ENCODE peak calls at places on chromosomes 2 and 18, in seven cellular contexts. One of them, this sample, is unnamed.

GRCh38 chr2:136713739-136714138 is 51.6 kb upstream of the THSD7B start:
- DNase-seq in neural crest cell: no peak
- DNase-seq in anterior cingulate cortex: no peak
- DNase-seq in heart left ventricle: no peak
- DNase-seq in C1 segment of cervical spinal cord: no peak
- DNase-seq in AG20443: no peak
- DNase-seq in stimulated activated CD8-positive, alpha-beta memory T cell treated with anti-CD3 and anti-CD28 coated beads, Interleukin-7, amount 100 ng/mL, for 4 hours: no peak
- DNase-seq in this sample: no peak

GRCh38 chr2:226515344-226516055 is 284.1 kb downstream of the IRS1 start:
- DNase-seq in neural crest cell: no peak
- DNase-seq in anterior cingulate cortex: no peak
- DNase-seq in heart left ventricle: no peak
- DNase-seq in C1 segment of cervical spinal cord: no peak
- DNase-seq in AG20443: peak
- DNase-seq in stimulated activated CD8-positive, alpha-beta memory T cell treated with anti-CD3 and anti-CD28 coated beads, Interleukin-7, amount 100 ng/mL, for 4 hours: no peak
- DNase-seq in this sample: no peak

GRCh38 chr2:231684314-231685223 is 23.8 kb upstream of the PTMA start:
- DNase-seq in neural crest cell: no peak
- DNase-seq in anterior cingulate cortex: peak
- DNase-seq in heart left ventricle: peak
- DNase-seq in C1 segment of cervical spinal cord: peak
- DNase-seq in AG20443: no peak
- DNase-seq in stimulated activated CD8-positive, alpha-beta memory T cell treated with anti-CD3 and anti-CD28 coated beads, Interleukin-7, amount 100 ng/mL, for 4 hours: no peak
- DNase-seq in this sample: no peak

GRCh38 chr2:129318581-129319421 is 660.7 kb upstream of the RAB6C start:
- DNase-seq in neural crest cell: no peak
- DNase-seq in anterior cingulate cortex: no peak
- DNase-seq in heart left ventricle: no peak
- DNase-seq in C1 segment of cervical spinal cord: no peak
- DNase-seq in AG20443: no peak
- DNase-seq in stimulated activated CD8-positive, alpha-beta memory T cell treated with anti-CD3 and anti-CD28 coated beads, Interleukin-7, amount 100 ng/mL, for 4 hours: no peak
- DNase-seq in this sample: no peak

GRCh38 chr2:207163053-207163814 is 2.5 kb downstream of the KLF7 start:
- DNase-seq in neural crest cell: no peak
- DNase-seq in anterior cingulate cortex: no peak
- DNase-seq in heart left ventricle: peak
- DNase-seq in C1 segment of cervical spinal cord: no peak
- DNase-seq in AG20443: peak
- DNase-seq in stimulated activated CD8-positive, alpha-beta memory T cell treated with anti-CD3 and anti-CD28 coated beads, Interleukin-7, amount 100 ng/mL, for 4 hours: no peak
- DNase-seq in this sample: no peak

GRCh38 chr2:205802069-205802468 is 119.8 kb downstream of the NRP2 start:
- DNase-seq in neural crest cell: no peak
- DNase-seq in anterior cingulate cortex: no peak
- DNase-seq in heart left ventricle: no peak
- DNase-seq in C1 segment of cervical spinal cord: no peak
- DNase-seq in AG20443: no peak
- DNase-seq in stimulated activated CD8-positive, alpha-beta memory T cell treated with anti-CD3 and anti-CD28 coated beads, Interleukin-7, amount 100 ng/mL, for 4 hours: no peak
- DNase-seq in this sample: no peak

GRCh38 chr2:11140492-11140891 is 14.8 kb upstream of the SLC66A3 start:
- DNase-seq in neural crest cell: no peak
- DNase-seq in anterior cingulate cortex: no peak
- DNase-seq in heart left ventricle: no peak
- DNase-seq in C1 segment of cervical spinal cord: no peak
- DNase-seq in AG20443: no peak
- DNase-seq in stimulated activated CD8-positive, alpha-beta memory T cell treated with anti-CD3 and anti-CD28 coated beads, Interleukin-7, amount 100 ng/mL, for 4 hours: no peak
- DNase-seq in this sample: no peak

GRCh38 chr2:99735753-99736152 is 245.9 kb upstream of the REV1 start:
- DNase-seq in neural crest cell: no peak
- DNase-seq in anterior cingulate cortex: no peak
- DNase-seq in heart left ventricle: no peak
- DNase-seq in C1 segment of cervical spinal cord: no peak
- DNase-seq in AG20443: no peak
- DNase-seq in stimulated activated CD8-positive, alpha-beta memory T cell treated with anti-CD3 and anti-CD28 coated beads, Interleukin-7, amount 100 ng/mL, for 4 hours: no peak
- DNase-seq in this sample: no peak

GRCh38 chr2:26244479-26245230 is at the start of the genes HADHA and HADHB:
- DNase-seq in neural crest cell: peak
- DNase-seq in anterior cingulate cortex: peak
- DNase-seq in heart left ventricle: peak
- DNase-seq in C1 segment of cervical spinal cord: peak
- DNase-seq in AG20443: peak
- DNase-seq in stimulated activated CD8-positive, alpha-beta memory T cell treated with anti-CD3 and anti-CD28 coated beads, Interleukin-7, amount 100 ng/mL, for 4 hours: peak
- DNase-seq in this sample: peak

GRCh38 chr2:24456610-24457556 is 34.2 kb upstream of the NCOA1 start:
- DNase-seq in neural crest cell: no peak
- DNase-seq in anterior cingulate cortex: no peak
- DNase-seq in heart left ventricle: peak
- DNase-seq in C1 segment of cervical spinal cord: peak
- DNase-seq in AG20443: peak
- DNase-seq in stimulated activated CD8-positive, alpha-beta memory T cell treated with anti-CD3 and anti-CD28 coated beads, Interleukin-7, amount 100 ng/mL, for 4 hours: no peak
- DNase-seq in this sample: no peak

GRCh38 chr2:207337234-207338219 is 171.8 kb upstream of the KLF7 start:
- DNase-seq in neural crest cell: no peak
- DNase-seq in anterior cingulate cortex: no peak
- DNase-seq in heart left ventricle: no peak
- DNase-seq in C1 segment of cervical spinal cord: no peak
- DNase-seq in AG20443: no peak
- DNase-seq in stimulated activated CD8-positive, alpha-beta memory T cell treated with anti-CD3 and anti-CD28 coated beads, Interleukin-7, amount 100 ng/mL, for 4 hours: no peak
- DNase-seq in this sample: peak

GRCh38 chr2:112173646-112174319 is 35.6 kb downstream of the FBLN7 start:
- DNase-seq in neural crest cell: no peak
- DNase-seq in anterior cingulate cortex: no peak
- DNase-seq in heart left ventricle: no peak
- DNase-seq in C1 segment of cervical spinal cord: no peak
- DNase-seq in AG20443: no peak
- DNase-seq in stimulated activated CD8-positive, alpha-beta memory T cell treated with anti-CD3 and anti-CD28 coated beads, Interleukin-7, amount 100 ng/mL, for 4 hours: no peak
- DNase-seq in this sample: no peak

GRCh38 chr2:100173907-100174525 is 31.6 kb upstream of the AFF3 start:
- DNase-seq in neural crest cell: no peak
- DNase-seq in anterior cingulate cortex: no peak
- DNase-seq in heart left ventricle: no peak
- DNase-seq in C1 segment of cervical spinal cord: no peak
- DNase-seq in AG20443: peak
- DNase-seq in stimulated activated CD8-positive, alpha-beta memory T cell treated with anti-CD3 and anti-CD28 coated beads, Interleukin-7, amount 100 ng/mL, for 4 hours: no peak
- DNase-seq in this sample: no peak

GRCh38 chr2:1731512-1731962 is 12.8 kb downstream of the PXDN start:
- DNase-seq in neural crest cell: no peak
- DNase-seq in anterior cingulate cortex: no peak
- DNase-seq in heart left ventricle: no peak
- DNase-seq in C1 segment of cervical spinal cord: no peak
- DNase-seq in AG20443: peak
- DNase-seq in stimulated activated CD8-positive, alpha-beta memory T cell treated with anti-CD3 and anti-CD28 coated beads, Interleukin-7, amount 100 ng/mL, for 4 hours: no peak
- DNase-seq in this sample: no peak

GRCh38 chr18:56637897-56638231 is 528 bp downstream of the TXNL1 start:
- DNase-seq in neural crest cell: no peak
- DNase-seq in anterior cingulate cortex: no peak
- DNase-seq in heart left ventricle: no peak
- DNase-seq in C1 segment of cervical spinal cord: peak
- DNase-seq in AG20443: no peak
- DNase-seq in stimulated activated CD8-positive, alpha-beta memory T cell treated with anti-CD3 and anti-CD28 coated beads, Interleukin-7, amount 100 ng/mL, for 4 hours: no peak
- DNase-seq in this sample: no peak